ENCODE peak calls at places on chromosomes 1 and 21, in four cellular contexts. Q is left lung, A is hepatocyte, N is left ventricle myocardium inferior. S is an unnamed sample. For H3K36me3, the result is how much of the 10 kb centered on the place peaks cover.

GRCh38 chr1:51634618-51635017 is 17.7 kb downstream of the OSBPL9 start:
- DNase-seq in Q (no peak), A (no peak), N (no peak), S (no peak)

GRCh38 chr1:224433671-224434446 is 738 bp downstream of the WDR26 start:
- DNase-seq in Q (peak), A (peak), N (peak), S (peak)

GRCh38 chr1:20185834-20186782 is at the start of the genes PLA2G2C and UBXN10:
- DNase-seq in Q (peak), A (peak), N (peak), S (peak)

GRCh38 chr1:232462200-232462599 is 167.7 kb downstream of the SIPA1L2 start:
- DNase-seq in Q (no peak), A (peak), N (no peak), S (no peak)

GRCh38 chr1:216960716-216961115 is 237.5 kb upstream of the ESRRG start:
- DNase-seq in Q (no peak), A (no peak), N (no peak), S (no peak)

GRCh38 chr1:81799939-81800740 is 594 bp upstream of the ADGRL2 start:
- DNase-seq in Q (peak), A (peak), N (peak), S (peak)

GRCh38 chr1:24189528-24189927 is 2.4 kb upstream of the IFNLR1 start:
- DNase-seq in Q (no peak), A (no peak), N (no peak), S (no peak)

GRCh38 chr1:94608852-94609570 is 67.5 kb upstream of the F3 start:
- DNase-seq in Q (no peak), A (no peak), N (no peak), S (no peak)

GRCh38 chr1:212566522-212567479 is 41.8 kb upstream of the ATF3 start:
- DNase-seq in Q (no peak), A (peak), N (no peak), S (no peak)

GRCh38 chr1:236451796-236452373 is 57.8 kb downstream of the EDARADD start:
- DNase-seq in Q (no peak), A (no peak), N (no peak), S (peak)

GRCh38 chr1:24149854-24150227 is 6.9 kb upstream of the IL22RA1 start:
- DNase-seq in Q (no peak), A (peak), N (no peak), S (no peak)

GRCh38 chr1:107277022-107277421 is 136.2 kb downstream of the NTNG1 start:
- DNase-seq in Q (no peak), A (peak), N (no peak), S (no peak)

GRCh38 chr21:31173881-31174555 is 135.7 kb upstream of the KRTAP19-8 start:
- DNase-seq in Q (no peak), A (no peak), N (peak), S (peak)

GRCh38 chr1:228478912-228479665 is 8.1 kb upstream of the RNF187 start:
- DNase-seq in Q (peak), A (no peak), N (no peak), S (no peak)

GRCh38 chr21:21712761-21713558 is 714.8 kb downstream of the NCAM2 start:
- DNase-seq in Q (no peak), A (no peak), N (no peak), S (no peak)

GRCh38 chr1:89311757-89312156 is 39.1 kb upstream of the GBP5 start:
- DNase-seq in Q (peak), A (no peak), N (no peak), S (no peak)

GRCh38 chr1:174995916-174996315 is 3.8 kb upstream of the CACYBP start:
- DNase-seq in Q (peak), A (no peak), N (no peak), S (no peak)

GRCh38 chr1:219518906-219519248 is 94.0 kb downstream of the ZC3H11B start:
- DNase-seq in Q (no peak), A (no peak), N (no peak), S (no peak)

GRCh38 chr1:20322825-20323612 is 32.3 kb downstream of the VWA5B1 start:
- DNase-seq in Q (no peak), A (no peak), N (no peak), S (no peak)

GRCh38 chr1:17188889-17189631 is 15.9 kb upstream of the PADI1 start:
- DNase-seq in Q (no peak), A (no peak), N (no peak), S (no peak)

GRCh38 chr1:221620437-221621384 is 121.2 kb downstream of the DUSP10 start:
- DNase-seq in Q (no peak), A (peak), N (no peak), S (peak)

GRCh38 chr1:115322631-115323030 is 15.4 kb downstream of the NGF start:
- DNase-seq in Q (no peak), A (no peak), N (no peak), S (no peak)

GRCh38 chr1:150760003-150760402 is 5.6 kb downstream of the CTSS start:
- DNase-seq in Q (no peak), A (no peak), N (no peak), S (no peak)

GRCh38 chr1:64745986-64746940 is 1.4 kb downstream of the RAVER2 start:
- DNase-seq in Q (no peak), A (no peak), N (peak), S (no peak)

GRCh38 chr21:43266534-43266933 is 97.7 kb downstream of the CRYAA start:
- DNase-seq in Q (no peak), A (no peak), N (no peak), S (no peak)

GRCh38 chr1:68328485-68328884 is 96.2 kb upstream of the WLS start:
- DNase-seq in Q (no peak), A (no peak), N (no peak), S (no peak)

GRCh38 chr21:32001390-32001789 is 128.6 kb downstream of the HUNK start:
- DNase-seq in Q (no peak), A (no peak), N (no peak), S (no peak)

GRCh38 chr1:203069028-203069804 is 16.6 kb downstream of the MYOG start:
- DNase-seq in Q (no peak), A (no peak), N (no peak), S (no peak)

GRCh38 chr1:183777359-183777758 is 27.6 kb upstream of the RGL1 start:
- DNase-seq in Q (no peak), A (no peak), N (no peak), S (no peak)

GRCh38 chr1:93625582-93626327 is 55.9 kb downstream of the BCAR3 start:
- DNase-seq in Q (no peak), A (no peak), N (no peak), S (no peak)

GRCh38 chr1:206002833-206003532 is at the start of gene RAB7B:
- DNase-seq in Q (peak), A (peak), N (peak), S (peak)

GRCh38 chr1:206004269-206004800 is 1.1 kb upstream of the RAB7B start:
- DNase-seq in Q (no peak), A (no peak), N (no peak), S (no peak)

GRCh38 chr1:206001476-206001888 is 1.7 kb downstream of the RAB7B start:
- DNase-seq in Q (peak), A (peak), N (no peak), S (no peak)

GRCh38 chr1:206000641-206001339 is 2.4 kb downstream of the RAB7B start:
- DNase-seq in Q (no peak), A (no peak), N (no peak), S (peak)

DNA sequence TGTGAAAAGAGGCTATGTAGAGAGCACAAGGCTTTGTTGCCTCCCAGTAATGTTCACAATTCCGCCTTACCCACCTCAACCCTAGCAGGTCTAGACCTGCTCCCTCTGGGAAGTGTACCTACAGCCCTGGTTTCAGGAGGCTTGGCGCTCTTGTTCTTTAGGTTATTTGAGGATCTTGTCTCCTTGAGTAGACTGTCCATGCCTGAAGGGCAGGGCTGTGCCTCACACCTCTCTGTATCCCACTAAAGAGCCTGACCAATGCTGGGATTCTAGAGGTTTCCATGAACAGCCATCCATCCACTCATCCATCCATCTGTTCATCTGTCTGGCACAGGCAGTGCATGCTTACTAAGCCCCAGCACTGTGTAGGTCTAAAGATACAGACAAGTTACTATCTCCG is 1.0 kb downstream of the RAB7B start:
- DNase-seq in Q (no peak), A (no peak), N (no peak), S (no peak)
- H3K4me3 ChIP-seq in Q (no peak), A (no peak), N (peak), S (no peak)

GRCh38 chr1:32020338-32020737 is 6.7 kb downstream of the KHDRBS1 start:
- DNase-seq in Q (no peak), A (no peak), N (no peak), S (no peak)
- H3K36me3 ChIP-seq in Q (under half), A (under half), N (under half), S (under half)

GRCh38 chr1:3032970-3033794 is 11.9 kb downstream of the ACTRT2 start:
- DNase-seq in Q (no peak), A (no peak), N (no peak), S (no peak)

GRCh38 chr1:3033795-3034100 is 12.5 kb downstream of the ACTRT2 start:
- DNase-seq in Q (no peak), A (no peak), N (no peak), S (no peak)

GRCh38 chr1:3034162-3034561 is 12.9 kb downstream of the ACTRT2 start:
- DNase-seq in Q (no peak), A (no peak), N (no peak), S (no peak)

GRCh38 chr1:3035871-3036645 is 14.8 kb downstream of the ACTRT2 start:
- DNase-seq in Q (no peak), A (no peak), N (no peak), S (peak)

GRCh38 chr1:3034728-3035610 is 13.7 kb downstream of the ACTRT2 start:
- DNase-seq in Q (no peak), A (no peak), N (no peak), S (no peak)
- H3K4me3 ChIP-seq in Q (no peak), A (no peak), N (no peak), S (no peak)

GRCh38 chr21:34836933-34837505 is 168.2 kb downstream of the CLIC6 start:
- DNase-seq in Q (no peak), A (no peak), N (no peak), S (no peak)
- H3K36me3 ChIP-seq in Q (half or more), A (under half), N (under half), S (under half)

GRCh38 chr1:46489638-46490602 is at the start of gene DMBX1:
- DNase-seq in Q (peak), A (peak), N (no peak), S (peak)
- H3K4me3 ChIP-seq in Q (peak), A (no peak), N (peak), S (no peak)

DNA sequence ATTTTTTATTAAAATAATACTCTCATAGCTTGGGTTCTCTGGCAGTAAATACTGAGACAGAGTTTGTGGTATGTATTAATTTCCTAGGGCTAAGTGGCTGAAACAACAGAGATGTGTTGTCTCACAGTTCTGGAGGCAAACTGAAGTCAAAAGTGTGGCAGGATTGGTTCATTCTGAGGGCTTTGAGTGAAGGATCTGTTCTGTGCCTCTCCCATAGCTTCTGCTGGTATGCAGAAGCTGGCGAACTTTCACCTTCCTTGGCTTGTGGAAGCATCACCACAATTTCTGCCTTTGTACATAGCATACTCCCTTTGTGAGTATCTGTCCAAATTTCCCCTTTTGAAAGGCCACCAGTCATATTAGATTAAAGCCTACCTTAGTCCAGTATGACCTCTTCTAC is 21.0 kb downstream of the RNPC3 start:
- DNase-seq in Q (no peak), A (no peak), N (no peak), S (no peak)
- H3K36me3 ChIP-seq in Q (half or more), A (under half), N (half or more), S (under half)

GRCh38 chr1:21869620-21870121 is 57.6 kb downstream of the LDLRAD2 start:
- DNase-seq in Q (peak), A (peak), N (peak), S (peak)

GRCh38 chr1:21868482-21868881 is 56.4 kb downstream of the LDLRAD2 start:
- DNase-seq in Q (no peak), A (no peak), N (no peak), S (no peak)

GRCh38 chr1:21866629-21867009 is 54.6 kb downstream of the LDLRAD2 start:
- DNase-seq in Q (no peak), A (no peak), N (no peak), S (no peak)

GRCh38 chr1:21870611-21871010 is 58.5 kb downstream of the LDLRAD2 start:
- DNase-seq in Q (peak), A (no peak), N (no peak), S (no peak)

GRCh38 chr1:21868941-21869454 is 56.9 kb downstream of the LDLRAD2 start:
- DNase-seq in Q (peak), A (no peak), N (no peak), S (no peak)
- H3K4me3 ChIP-seq in Q (no peak), A (no peak), N (no peak), S (no peak)

GRCh38 chr1:160219062-160219929 is 14.1 kb downstream of the PEA15 start:
- DNase-seq in Q (no peak), A (peak), N (peak), S (no peak)
- H3K36me3 ChIP-seq in Q (half or more), A (under half), N (half or more), S (half or more)

GRCh38 chr1:155777541-155777940 is 79.5 kb downstream of the GON4L start:
- DNase-seq in Q (no peak), A (no peak), N (no peak), S (no peak)

GRCh38 chr1:155776414-155776813 is 80.6 kb downstream of the GON4L start:
- DNase-seq in Q (no peak), A (no peak), N (no peak), S (no peak)

DNA sequence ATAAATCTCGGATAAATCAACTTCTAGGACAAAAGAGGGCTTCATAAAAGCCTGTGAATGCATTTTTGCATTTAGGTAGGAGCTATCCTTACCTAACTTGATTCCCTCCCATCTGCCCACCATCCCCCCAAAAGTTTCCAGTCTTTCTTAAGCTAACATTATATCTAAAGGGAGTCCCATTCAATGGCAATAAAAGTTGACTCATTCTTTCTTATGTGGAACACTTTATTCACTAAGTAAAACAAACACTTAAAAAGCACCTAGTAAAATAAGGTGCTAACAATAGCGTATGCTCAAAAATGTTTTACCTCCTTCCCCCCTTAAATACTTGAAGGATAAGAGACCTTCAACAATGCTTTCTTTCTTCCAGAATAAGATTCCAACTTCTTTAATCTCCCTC is 83.8 kb downstream of the GON4L start:
- DNase-seq in Q (no peak), A (no peak), N (no peak), S (no peak)
- H3K4me3 ChIP-seq in Q (no peak), A (no peak), N (no peak), S (no peak)

S was measured in right lobe of liver.